ENCODE peak calls at places on chromosomes 16 and 17, in ten cellular contexts. E is HFFc6, B is NCI-H774, W is GM03348, P is EH, G is stromal cell of bone marrow, L is NCI-H1694, Z is posterior cingulate gyrus, S is posterior vena cava, C is Daoy. K is an unnamed sample.

GRCh38 chr17:43578352-43578698 is 32.2 kb upstream of the ETV4 start:
- DNase-seq in W (no peak), G (no peak), B (no peak), C (no peak), L (no peak), E (no peak), S (no peak), Z (no peak), P (no peak), K (no peak)

GRCh38 chr16:6193718-6194117 is 1096.1 kb upstream of the EEF2KMT start:
- DNase-seq in E (no peak), W (no peak), L (no peak), B (no peak), C (peak), Z (no peak), S (no peak), G (no peak), P (no peak), K (no peak)

GRCh38 chr17:58525239-58525638 is 10.8 kb upstream of the MTMR4 start:
- DNase-seq in B (no peak), W (peak), S (peak), C (peak), G (peak), E (peak), P (peak), Z (no peak), L (no peak), K (peak)

GRCh38 chr17:17783121-17783824 is 53.5 kb downstream of the SREBF1 start:
- DNase-seq in E (no peak), S (peak), Z (no peak), P (no peak), W (peak), G (no peak), C (peak), L (peak), B (peak), K (no peak)

GRCh38 chr16:88833086-88833485 is 21.4 kb upstream of the APRT start:
- DNase-seq in C (no peak), B (no peak), L (no peak), W (no peak), G (no peak), S (no peak), P (no peak), E (no peak), Z (no peak), K (no peak)

GRCh38 chr17:27457405-27457730 is 1.1 kb downstream of the KSR1 start:
- DNase-seq in L (no peak), E (no peak), C (no peak), G (no peak), W (no peak), P (no peak), B (no peak), Z (no peak), S (no peak), K (no peak)

GRCh38 chr17:81926451-81927144 is 937 bp downstream of the MAFG start:
- DNase-seq in W (peak), S (peak), Z (no peak), E (peak), L (no peak), C (peak), B (peak), P (peak), G (peak), K (peak)

GRCh38 chr16:22296225-22297113 is 740 bp upstream of the POLR3E start:
- DNase-seq in E (no peak), W (no peak), B (peak), P (no peak), L (no peak), Z (no peak), C (no peak), G (no peak), S (no peak), K (no peak)

GRCh38 chr16:29702307-29702706 is 23.3 kb downstream of the QPRT start:
- DNase-seq in Z (no peak), W (no peak), L (no peak), B (no peak), G (no peak), E (no peak), P (no peak), S (no peak), C (no peak), K (no peak)